ENCODE peak calls at places on chromosome 13, in nine cellular contexts. E, O, Y, P, F, L, G, W and D are unnamed samples.

GRCh38 chr13:97434417-97435296 is 688 bp downstream of the RAP2A start:
- DNase-seq in P (no peak), O (peak), E (peak), F (peak), Y (peak), L (no peak), W (peak), G (peak), D (no peak)

GRCh38 chr13:31846182-31846938 is 107.0 kb downstream of the RXFP2 start:
- DNase-seq in L (peak), P (no peak), O (peak), E (peak), G (peak), W (peak), Y (peak), F (peak), D (no peak)

GRCh38 chr13:20803180-20803965 is 29.6 kb upstream of the EEF1AKMT1 start:
- DNase-seq in F (no peak), G (no peak), E (no peak), L (no peak), P (no peak), Y (no peak), O (no peak), W (no peak), D (no peak)

GRCh38 chr13:45108716-45109706 is 11.3 kb upstream of the GTF2F2 start:
- DNase-seq in O (no peak), E (no peak), W (peak), G (peak), L (no peak), F (peak), P (no peak), Y (peak), D (no peak)

GRCh38 chr13:112106467-112107141 is 39.7 kb downstream of the SOX1 start:
- DNase-seq in F (no peak), E (no peak), P (no peak), L (no peak), G (no peak), Y (no peak), O (no peak), W (no peak), D (no peak)

GRCh38 chr13:74187564-74187963 is 53.4 kb upstream of the KLF12 start:
- DNase-seq in F (no peak), P (no peak), W (no peak), Y (no peak), G (no peak), E (peak), O (no peak), L (no peak), D (no peak)

GRCh38 chr13:94636942-94637578 is 35.4 kb downstream of the GPR180 start:
- DNase-seq in P (no peak), G (no peak), L (no peak), F (no peak), Y (no peak), O (no peak), W (no peak), E (no peak), D (no peak)

GRCh38 chr13:59119475-59119874 is 1044.3 kb downstream of the DIAPH3 start:
- DNase-seq in O (no peak), G (no peak), W (no peak), F (no peak), L (no peak), E (no peak), P (no peak), Y (no peak), D (no peak)

GRCh38 chr13:36154567-36155231 is 23.5 kb upstream of the DCLK1 start:
- DNase-seq in O (peak), L (no peak), W (peak), E (no peak), G (peak), Y (no peak), F (no peak), P (no peak), D (no peak)

GRCh38 chr13:38979891-38980627 is 10.6 kb downstream of the STOML3 start:
- DNase-seq in P (no peak), Y (peak), O (no peak), G (peak), E (no peak), L (no peak), W (peak), F (no peak), D (no peak)

GRCh38 chr13:62014299-62014698 is 598.6 kb upstream of the PCDH20 start:
- DNase-seq in P (no peak), F (no peak), L (peak), W (no peak), Y (no peak), O (no peak), G (peak), E (no peak), D (no peak)

GRCh38 chr13:31096624-31097302 is 64.9 kb downstream of the HSPH1 start:
- DNase-seq in F (no peak), Y (no peak), O (no peak), W (no peak), E (peak), P (no peak), G (no peak), L (no peak), D (no peak)

GRCh38 chr13:29901714-29902631 is 51.6 kb upstream of the UBL3 start:
- DNase-seq in O (no peak), L (peak), E (peak), P (peak), F (no peak), G (peak), W (no peak), Y (no peak), D (no peak)

GRCh38 chr13:56718791-56719190 is 421.9 kb upstream of the PRR20A start:
- DNase-seq in E (no peak), P (no peak), G (no peak), F (no peak), O (no peak), Y (no peak), W (no peak), L (no peak), D (no peak)

GRCh38 chr13:112752711-112753541 is 63.1 kb downstream of the ATP11A start:
- DNase-seq in Y (no peak), E (no peak), F (no peak), G (no peak), W (no peak), O (no peak), L (no peak), P (no peak), D (no peak)

GRCh38 chr13:34361528-34361927 is 543.6 kb downstream of the RFC3 start:
- DNase-seq in O (no peak), W (no peak), Y (no peak), F (no peak), G (peak), E (no peak), P (peak), L (no peak), D (no peak)

GRCh38 chr13:21670006-21670882 is 629 bp upstream of the FGF9 start:
- DNase-seq in Y (peak), P (no peak), E (no peak), L (peak), G (peak), F (peak), O (peak), W (peak), D (no peak)

GRCh38 chr13:94483970-94484369 is 4.5 kb upstream of the DCT start:
- DNase-seq in F (no peak), E (no peak), P (no peak), Y (no peak), O (no peak), L (no peak), G (no peak), W (no peak), D (no peak)

GRCh38 chr13:113366031-113366588 is 2.2 kb upstream of the GRTP1 start:
- DNase-seq in G (no peak), Y (no peak), E (no peak), W (no peak), F (no peak), L (no peak), O (no peak), P (no peak), D (no peak)

GRCh38 chr13:34412817-34413365 is 529.2 kb upstream of the NBEA start:
- DNase-seq in L (no peak), F (no peak), Y (no peak), E (peak), G (peak), W (no peak), O (no peak), P (no peak), D (no peak)

GRCh38 chr13:110302154-110302553 is 4.8 kb downstream of the COL4A1 start:
- DNase-seq in Y (no peak), O (no peak), W (no peak), L (no peak), P (no peak), G (no peak), F (no peak), E (no peak), D (no peak)

GRCh38 chr13:110303644-110304043 is 3.3 kb downstream of the COL4A1 start:
- DNase-seq in Y (no peak), O (no peak), L (no peak), F (no peak), P (no peak), E (no peak), W (no peak), G (no peak), D (no peak)

GRCh38 chr13:110301606-110302131 is 5.3 kb downstream of the COL4A1 start:
- DNase-seq in G (peak), L (no peak), W (no peak), P (peak), F (no peak), O (no peak), Y (no peak), E (no peak), D (no peak)

GRCh38 chr13:110304256-110304655 is 2.7 kb downstream of the COL4A1 start:
- DNase-seq in W (no peak), P (no peak), G (peak), F (no peak), L (no peak), Y (no peak), E (no peak), O (no peak), D (no peak)

DNA sequence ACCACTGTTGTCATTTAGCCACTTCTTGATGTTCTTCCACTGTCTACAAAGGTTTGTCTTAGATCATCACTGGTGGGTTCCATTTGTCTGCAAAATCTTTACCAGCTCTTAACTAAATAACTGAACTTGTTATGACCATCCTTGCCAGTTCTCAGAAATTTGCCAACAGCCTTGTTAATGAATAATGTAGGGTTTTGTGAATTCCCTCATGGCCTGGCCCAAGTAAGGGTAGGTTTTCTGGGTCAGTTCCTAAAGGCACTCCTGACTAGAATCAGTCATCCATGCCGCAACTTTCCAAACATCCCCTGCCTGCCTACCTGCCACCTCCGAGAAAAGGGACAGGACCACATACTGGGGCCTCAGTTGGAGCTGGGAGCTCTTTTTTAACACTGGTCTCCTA is 4.0 kb downstream of the COL4A1 start:
- DNase-seq in Y (no peak), P (no peak), L (no peak), G (peak), E (no peak), F (no peak), O (no peak), W (no peak), D (no peak)
- H3K4me3 ChIP-seq in Y (no peak), P (no peak), L (no peak), G (no peak), E (no peak), F (no peak), O (no peak), W (no peak), D (no peak)

GRCh38 chr13:51816604-51817254 is 12.8 kb upstream of the DHRS12 start:
- DNase-seq in W (no peak), L (no peak), F (no peak), E (no peak), O (no peak), P (no peak), G (no peak), Y (no peak), D (no peak)

GRCh38 chr13:51818771-51819511 is 15.0 kb upstream of the DHRS12 start:
- DNase-seq in L (no peak), Y (no peak), F (peak), W (no peak), E (no peak), P (no peak), O (no peak), G (peak), D (no peak)

GRCh38 chr13:51819544-51819943 is 15.6 kb upstream of the DHRS12 start:
- DNase-seq in W (no peak), Y (no peak), P (no peak), L (no peak), O (no peak), F (no peak), E (no peak), G (no peak), D (no peak)

GRCh38 chr13:51817717-51818116 is 13.8 kb upstream of the DHRS12 start:
- DNase-seq in E (no peak), W (no peak), L (no peak), P (no peak), G (no peak), O (no peak), Y (no peak), F (no peak), D (no peak)

DNA sequence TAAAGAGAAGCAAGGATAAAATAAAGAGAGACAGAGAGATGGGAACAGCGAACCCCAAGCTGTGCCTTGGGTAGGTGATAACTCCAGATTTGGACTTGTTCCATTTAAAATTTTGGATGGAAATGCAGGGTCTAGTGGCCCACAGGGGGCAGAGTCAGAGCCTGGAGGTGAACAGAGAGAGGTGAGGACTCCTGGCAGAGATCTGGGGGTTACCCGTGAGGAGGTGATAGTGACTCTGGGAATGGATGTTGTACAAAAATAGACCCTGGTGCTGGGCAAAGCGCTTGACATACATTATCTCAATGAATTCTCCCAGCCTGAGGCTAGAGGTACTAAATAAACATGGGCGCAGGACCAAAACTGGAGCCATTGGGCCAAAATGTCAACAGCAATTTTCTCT is 14.3 kb upstream of the DHRS12 start:
- DNase-seq in L (no peak), W (no peak), G (no peak), O (no peak), P (no peak), E (no peak), Y (no peak), F (no peak), D (no peak)
- TF ChIP-seq CTCF in L (no peak), W (no peak), G (no peak), O (no peak), P (no peak), E (no peak), Y (no peak), F (no peak), D (no peak)

GRCh38 chr13:37918116-37919100 is 48.8 kb upstream of the TRPC4 start:
- DNase-seq in W (no peak), Y (no peak), E (no peak), O (no peak), G (no peak), F (no peak), P (no peak), L (peak), D (no peak)
- H3K4me3 ChIP-seq in W (no peak), Y (no peak), E (no peak), O (no peak), G (no peak), F (no peak), P (no peak), L (no peak), D (no peak)

DNA sequence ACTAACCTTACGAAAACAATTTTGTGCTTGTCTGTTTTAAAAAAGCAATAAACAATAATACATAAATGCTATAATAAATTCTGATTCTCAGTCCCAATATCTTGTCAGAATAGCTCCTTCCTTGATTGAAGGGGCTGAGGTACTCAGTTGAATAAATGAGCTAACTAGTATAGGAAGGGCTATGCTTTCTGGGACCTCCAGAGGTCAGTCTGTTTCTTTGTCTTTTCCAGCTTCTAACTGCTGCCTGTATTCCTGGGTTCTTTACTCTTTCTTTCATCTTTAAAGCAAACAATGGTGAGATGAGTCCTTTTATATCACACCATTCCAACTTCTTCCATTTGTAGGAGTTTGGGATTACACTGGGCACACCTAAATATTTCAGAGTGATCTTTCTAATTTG is 1297.0 kb upstream of the ATXN8OS start:
- DNase-seq in O (no peak), E (no peak), F (no peak), W (no peak), P (no peak), G (no peak), Y (no peak), L (peak), D (no peak)
- TF ChIP-seq CTCF in O (no peak), E (no peak), F (no peak), W (no peak), P (no peak), G (no peak), Y (no peak), L (peak), D (peak)

DNA sequence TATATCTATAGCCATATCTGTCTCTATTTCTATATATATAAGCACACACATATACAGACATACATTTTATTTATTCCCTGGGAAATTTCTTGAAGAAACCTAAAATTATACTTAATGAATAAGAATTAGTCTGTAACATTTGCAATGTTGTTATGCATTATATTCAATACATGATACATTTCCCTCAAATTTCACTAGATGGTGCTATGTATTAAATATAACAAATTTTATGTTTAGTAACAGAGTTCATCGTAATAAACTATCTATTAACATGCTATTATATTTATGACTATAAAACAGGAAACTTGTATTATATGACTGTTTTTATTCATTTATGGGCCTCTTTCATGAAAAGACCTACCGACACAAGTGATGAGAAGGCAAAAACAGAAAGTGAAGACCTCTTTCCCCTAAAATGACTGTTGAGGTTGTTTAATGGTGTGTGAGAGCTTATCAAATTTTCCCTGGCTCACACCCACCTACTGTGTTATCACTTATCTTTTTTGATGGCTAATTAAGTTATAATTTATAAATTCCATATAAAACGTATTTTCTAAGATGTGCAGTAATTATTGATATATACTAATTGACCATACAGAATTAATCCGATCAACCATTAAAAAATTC is 881.9 kb downstream of the SLITRK6 start:
- DNase-seq in P (no peak), W (no peak), Y (no peak), L (no peak), O (no peak), E (no peak), F (no peak), G (peak), D (peak)
- H3K4me3 ChIP-seq in P (no peak), W (no peak), Y (no peak), L (no peak), O (no peak), E (no peak), F (no peak), G (no peak), D (no peak)

GRCh38 chr13:23512762-23513395 is 57.3 kb upstream of the TNFRSF19 start:
- DNase-seq in P (no peak), L (no peak), F (peak), Y (no peak), O (no peak), G (no peak), E (no peak), W (no peak), D (no peak)

GRCh38 chr13:23513460-23513859 is 56.8 kb upstream of the TNFRSF19 start:
- DNase-seq in F (no peak), E (no peak), O (no peak), P (no peak), W (no peak), G (peak), Y (no peak), L (no peak), D (no peak)

GRCh38 chr13:23510544-23510916 is 59.7 kb upstream of the TNFRSF19 start:
- DNase-seq in P (no peak), O (no peak), F (no peak), L (no peak), W (no peak), Y (no peak), E (no peak), G (peak), D (no peak)

GRCh38 chr13:23509781-23510543 is 60.2 kb upstream of the TNFRSF19 start:
- DNase-seq in F (no peak), O (no peak), L (no peak), P (no peak), E (no peak), W (no peak), G (peak), Y (no peak), D (no peak)

DNA sequence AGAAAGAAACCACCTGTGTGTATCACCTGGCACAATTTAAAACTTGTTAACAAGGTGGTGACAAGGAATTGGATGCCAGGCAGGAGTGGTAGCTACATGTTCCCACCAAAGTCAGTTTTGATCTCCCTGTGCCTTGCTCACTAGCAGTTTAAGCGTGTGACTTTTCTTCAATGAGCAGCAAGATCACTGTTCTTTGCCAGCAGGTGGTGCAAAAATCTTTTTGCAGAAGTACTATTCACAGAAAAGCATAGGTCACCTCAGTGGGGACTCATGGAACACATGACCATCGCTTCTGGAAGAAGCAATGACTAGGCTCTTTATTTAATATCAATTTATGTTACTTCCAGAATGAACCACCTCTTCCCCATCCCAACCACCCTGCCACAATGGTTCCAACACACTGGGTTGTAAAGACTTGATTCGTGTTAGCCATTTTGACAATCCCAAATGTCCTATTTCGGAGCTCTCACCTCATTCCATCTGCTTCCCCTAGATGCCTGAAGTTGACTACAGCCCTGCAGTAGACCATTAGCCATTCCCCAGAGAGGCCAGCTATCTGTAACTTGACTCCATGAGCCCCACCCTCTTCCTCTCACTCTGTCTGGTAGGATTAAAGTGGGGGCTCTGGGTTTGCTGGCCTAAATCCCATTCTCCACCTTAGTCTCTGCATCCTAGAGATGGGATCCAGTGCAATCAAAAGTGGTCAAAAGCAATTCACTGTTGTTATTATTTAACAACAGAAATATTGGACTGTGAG is 59.1 kb upstream of the TNFRSF19 start:
- DNase-seq in O (no peak), F (peak), W (peak), P (no peak), L (peak), G (peak), Y (peak), E (no peak), D (peak)
- TF ChIP-seq CTCF in O (no peak), F (peak), W (no peak), P (peak), L (peak), G (peak), Y (peak), E (no peak), D (peak)